ENCODE peak calls at places on chromosomes 13 and 19, in seven cellular contexts. C is lower leg skin; P is ascending aorta; M is lower lobe of right lung; H is coronary artery; E is sigmoid colon; B is CD4-positive, alpha-beta T cell. Q is an unnamed sample.

GRCh38 chr13:63425131-63425530 is 2009.5 kb upstream of the PCDH20 start:
- DNase-seq in H (no peak), C (no peak), B (no peak), E (no peak), M (no peak), P (no peak), Q (no peak)

GRCh38 chr13:75161804-75162203 is 320.2 kb downstream of the TBC1D4 start:
- DNase-seq in C (no peak), P (no peak), M (no peak), E (no peak), H (no peak), B (no peak), Q (no peak)

GRCh38 chr13:43981091-43981490 is 101.4 kb downstream of the LACC1 start:
- DNase-seq in E (no peak), H (no peak), M (no peak), C (no peak), P (no peak), B (no peak), Q (no peak)

GRCh38 chr13:68099616-68100015 is 869.5 kb upstream of the PCDH9 start:
- DNase-seq in M (no peak), E (no peak), B (no peak), H (no peak), C (no peak), P (no peak), Q (no peak)

GRCh38 chr13:44306401-44307192 is 67.0 kb upstream of the SERP2 start:
- DNase-seq in M (no peak), B (no peak), H (peak), E (peak), C (no peak), P (peak), Q (no peak)

GRCh38 chr19:7355151-7355845 is 6.6 kb downstream of the ARHGEF18 start:
- DNase-seq in E (peak), P (no peak), B (no peak), M (no peak), C (no peak), H (no peak), Q (no peak)

GRCh38 chr19:18675779-18676178 is 7.7 kb upstream of the CRTC1 start:
- DNase-seq in P (no peak), H (no peak), M (no peak), B (no peak), C (no peak), E (no peak), Q (no peak)

GRCh38 chr19:38059897-38060296 is 152.9 kb downstream of the SIPA1L3 start:
- DNase-seq in E (no peak), M (no peak), B (no peak), C (no peak), P (no peak), H (no peak), Q (no peak)

GRCh38 chr19:38975214-38975860 is at the start of gene FBXO17:
- DNase-seq in E (peak), B (no peak), C (peak), H (peak), M (peak), P (no peak), Q (no peak)

GRCh38 chr19:2812414-2813234 is 7.0 kb upstream of the ZNF554 start:
- DNase-seq in E (no peak), M (no peak), H (no peak), B (no peak), C (no peak), P (no peak), Q (no peak)

GRCh38 chr13:32261567-32261966 is 53.6 kb downstream of the ZAR1L start:
- DNase-seq in H (peak), E (peak), P (peak), M (no peak), B (no peak), C (peak), Q (peak)

GRCh38 chr13:31073859-31074718 is 87.6 kb downstream of the HSPH1 start:
- DNase-seq in B (no peak), M (no peak), C (no peak), H (no peak), P (no peak), E (no peak), Q (no peak)

GRCh38 chr19:55615553-55616394 is 8.6 kb downstream of the ZNF784 start:
- DNase-seq in B (no peak), E (no peak), M (no peak), H (no peak), P (no peak), C (no peak), Q (no peak)

GRCh38 chr19:2469102-2469914 is 6.6 kb upstream of the GADD45B start:
- DNase-seq in M (no peak), B (no peak), H (no peak), E (no peak), C (no peak), P (no peak), Q (no peak)

GRCh38 chr13:59603646-59604045 is 560.1 kb downstream of the DIAPH3 start:
- DNase-seq in H (no peak), M (no peak), P (no peak), B (no peak), C (no peak), E (no peak), Q (no peak)

GRCh38 chr13:37869756-37870488 is at the start of gene TRPC4:
- DNase-seq in H (peak), C (no peak), M (peak), B (no peak), E (peak), P (no peak), Q (no peak)

GRCh38 chr13:67120872-67121531 is 109.1 kb downstream of the PCDH9 start:
- DNase-seq in H (no peak), C (no peak), B (no peak), E (no peak), P (no peak), M (no peak), Q (no peak)

GRCh38 chr13:39144941-39145533 is 106.8 kb downstream of the NHLRC3 start:
- DNase-seq in P (no peak), C (peak), H (no peak), E (peak), B (no peak), M (no peak), Q (no peak)

GRCh38 chr19:3434630-3435553 is 45.4 kb downstream of the SMIM24 start:
- DNase-seq in H (peak), M (peak), P (peak), C (peak), E (peak), B (peak), Q (peak)

GRCh38 chr13:73000027-73000674 is 58.7 kb upstream of the KLF5 start:
- DNase-seq in M (no peak), P (no peak), C (no peak), B (no peak), E (no peak), H (no peak), Q (no peak)

GRCh38 chr19:18093439-18094161 is 4.0 kb upstream of the MAST3 start:
- DNase-seq in B (no peak), P (no peak), M (no peak), C (no peak), H (no peak), E (no peak), Q (no peak)

GRCh38 chr13:42001580-42001979 is 40.7 kb upstream of the VWA8 start:
- DNase-seq in E (no peak), B (no peak), M (no peak), C (no peak), P (no peak), H (no peak), Q (peak)

GRCh38 chr13:40665754-40666057 is 735 bp downstream of the FOXO1 start:
- DNase-seq in P (no peak), E (no peak), C (no peak), M (no peak), H (no peak), B (peak), Q (no peak)

GRCh38 chr19:1252818-1253513 is 4.6 kb downstream of the MIDN start:
- DNase-seq in H (peak), P (peak), C (peak), E (peak), M (peak), B (peak), Q (no peak)

DNA sequence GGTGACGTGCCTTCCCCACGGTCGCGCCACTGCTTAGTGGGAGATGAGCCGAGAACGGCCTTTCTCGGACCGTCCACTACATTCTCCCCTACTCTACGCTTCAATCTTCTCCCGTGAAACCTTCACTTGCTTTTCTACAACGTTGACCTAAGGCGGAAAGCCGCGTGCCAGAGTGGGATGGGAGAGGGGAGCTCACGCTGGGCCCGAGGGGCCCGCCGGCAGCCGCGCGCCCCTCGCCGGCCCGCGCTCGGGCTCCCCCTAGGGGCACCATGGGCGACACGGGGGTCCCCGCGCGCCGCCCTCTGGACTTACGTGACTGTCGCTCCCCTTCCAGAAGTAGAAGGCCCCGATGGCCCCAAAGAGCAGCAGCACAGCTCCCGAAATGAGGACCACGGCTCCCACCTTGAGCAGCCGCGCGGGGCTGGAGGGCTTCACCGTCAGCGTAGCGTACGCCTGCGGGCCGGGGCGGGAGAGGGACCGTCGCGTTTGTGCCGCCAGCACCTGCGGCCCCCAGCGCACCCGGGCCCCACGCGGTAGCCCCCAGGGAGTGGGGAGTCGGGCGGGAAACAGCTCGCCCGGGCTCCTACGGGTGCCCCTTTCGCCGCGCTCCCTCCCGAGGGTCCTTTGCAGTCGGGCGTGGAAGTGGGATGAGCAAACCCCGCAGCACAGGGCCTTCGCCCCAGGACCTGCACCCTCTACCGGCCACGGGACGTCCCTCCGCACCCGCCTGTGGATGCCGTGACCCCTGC is 727 bp downstream of the CNMD start:
- DNase-seq in P (no peak), M (no peak), B (no peak), C (no peak), H (no peak), E (no peak), Q (no peak)
- TF ChIP-seq CTCF in P (no peak), M (peak), B (peak), C (no peak), H (no peak), E (no peak), Q (no peak)

DNA sequence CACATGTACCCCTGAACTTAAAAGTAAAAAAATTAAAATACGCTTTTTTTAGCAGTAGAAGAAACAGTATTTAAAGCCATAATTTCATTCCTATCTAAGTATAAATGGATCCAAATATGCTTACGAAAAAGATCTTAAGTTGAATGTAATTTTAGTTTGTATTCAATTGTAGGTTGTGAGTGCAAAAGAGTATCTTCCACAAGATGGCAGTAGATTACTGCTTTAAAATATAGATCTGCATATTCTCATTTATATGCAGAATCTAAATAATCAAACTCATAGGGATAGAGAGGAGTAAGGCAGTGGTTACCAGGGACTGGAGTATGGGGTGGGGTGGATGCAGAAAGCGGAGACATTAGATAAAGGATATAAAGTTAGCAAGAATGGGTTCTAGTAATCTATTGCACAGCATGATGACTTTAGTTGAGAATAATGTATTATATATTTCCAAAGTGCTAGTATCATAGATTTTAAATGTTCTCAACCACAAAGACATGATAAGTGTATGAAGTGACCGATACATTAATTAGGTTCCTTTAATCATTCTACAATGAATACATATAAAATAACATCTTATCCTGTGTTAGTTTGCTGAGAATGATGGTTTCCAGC is 14.2 kb downstream of the OR7A17 start:
- DNase-seq in C (no peak), B (no peak), P (no peak), M (no peak), H (no peak), E (no peak), Q (no peak)
- TF ChIP-seq CTCF in C (no peak), B (peak), P (no peak), M (peak), H (no peak), E (no peak), Q (no peak)

GRCh38 chr19:4553092-4553695 is 6.3 kb downstream of the SEMA6B start:
- DNase-seq in E (no peak), P (no peak), M (no peak), B (no peak), H (no peak), C (no peak), Q (no peak)

GRCh38 chr19:4556574-4557185 is 2.8 kb downstream of the SEMA6B start:
- DNase-seq in H (no peak), P (no peak), E (no peak), C (no peak), B (peak), M (no peak), Q (no peak)

GRCh38 chr19:4553775-4554174 is 5.7 kb downstream of the SEMA6B start:
- DNase-seq in P (no peak), C (no peak), H (no peak), E (no peak), M (no peak), B (no peak), Q (no peak)

GRCh38 chr19:4555657-4556561 is 3.6 kb downstream of the SEMA6B start:
- DNase-seq in H (no peak), C (no peak), E (no peak), B (no peak), P (no peak), M (no peak), Q (no peak)

DNA sequence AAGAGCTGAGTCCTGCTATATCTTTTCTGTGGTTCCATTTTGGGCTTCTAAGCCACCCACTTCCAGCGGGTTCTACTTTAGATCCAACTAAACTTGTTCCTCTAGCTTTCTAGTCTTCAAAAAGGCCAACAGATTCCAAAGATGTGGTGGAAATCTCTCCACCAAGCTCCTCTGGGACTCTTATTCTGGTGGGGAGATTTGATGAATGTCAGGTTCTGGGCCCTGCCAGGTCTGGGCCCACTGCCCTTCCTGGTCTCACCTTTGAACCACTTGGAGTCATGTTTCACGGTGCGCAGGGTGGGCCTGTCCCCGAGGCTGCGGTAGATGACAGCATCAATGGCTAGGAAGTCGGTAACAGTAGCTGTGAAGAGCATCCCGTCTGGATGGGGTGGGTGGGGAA is 4.8 kb downstream of the SEMA6B start:
- DNase-seq in B (no peak), C (no peak), H (no peak), E (no peak), M (no peak), P (no peak), Q (no peak)
- TF ChIP-seq CTCF in B (no peak), C (no peak), H (no peak), E (no peak), M (no peak), P (no peak), Q (no peak)

DNA sequence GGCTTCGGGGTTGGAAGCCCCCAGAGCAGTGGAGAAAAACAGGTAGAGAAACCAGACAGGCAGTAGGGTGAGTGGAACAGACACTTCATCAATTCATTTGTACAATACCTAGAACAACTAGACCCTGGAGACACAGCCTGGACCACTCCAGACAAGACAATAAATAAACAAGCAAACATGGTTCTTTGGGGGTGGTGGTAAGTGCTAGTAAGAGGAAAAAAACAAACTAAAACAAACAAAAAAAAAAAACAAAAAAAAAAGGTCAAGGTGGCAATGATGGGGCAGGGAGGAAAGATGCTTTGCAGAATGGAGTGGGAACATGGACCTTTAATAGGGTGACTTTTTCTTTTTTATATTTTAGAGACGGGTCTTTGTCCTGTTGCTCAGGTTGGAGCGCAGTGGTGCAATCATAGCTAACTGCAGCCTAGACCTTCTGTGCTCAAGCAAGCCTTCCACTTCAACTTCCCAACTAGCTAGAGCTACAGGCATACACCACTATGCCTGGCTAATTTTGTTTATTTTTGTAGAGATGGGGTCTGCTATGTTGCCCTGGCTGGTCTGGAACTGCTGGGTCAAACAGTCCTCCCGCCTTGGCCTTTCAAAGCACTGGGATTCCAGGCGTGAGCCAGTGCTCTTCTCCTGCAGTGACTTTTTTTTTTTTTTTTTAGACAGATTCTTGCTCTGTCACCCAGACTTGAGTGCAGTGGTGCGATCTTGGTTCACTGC is 3.1 kb downstream of the JUNB start:
- DNase-seq in B (no peak), E (no peak), M (no peak), C (no peak), H (peak), P (no peak), Q (no peak)
- TF ChIP-seq CTCF in B (no peak), E (no peak), M (no peak), C (no peak), H (no peak), P (no peak), Q (no peak)

GRCh38 chr13:83377486-83377885 is 504.8 kb downstream of the SLITRK1 start:
- DNase-seq in E (no peak), B (no peak), P (no peak), H (no peak), C (no peak), M (no peak), Q (no peak)

DNA sequence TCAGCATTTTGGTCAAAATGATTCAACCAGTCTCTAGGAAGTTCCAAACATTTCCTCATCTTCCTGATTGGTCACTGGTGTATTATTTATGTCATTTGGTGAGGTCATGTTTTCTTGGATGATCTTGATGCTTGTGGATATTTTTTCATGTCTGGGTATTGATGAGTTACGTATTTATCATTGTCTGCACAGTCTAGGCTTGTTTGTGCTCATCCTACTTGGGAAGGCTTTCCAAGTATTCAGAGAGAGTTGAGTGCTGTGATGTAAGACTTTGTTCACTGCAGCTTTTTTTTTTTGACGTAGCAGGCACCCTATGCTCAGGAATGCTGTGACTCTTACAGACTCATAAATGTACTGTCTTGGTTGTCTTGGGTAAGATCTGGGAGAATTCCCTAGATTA is 509.5 kb downstream of the SLITRK1 start:
- DNase-seq in C (no peak), H (no peak), B (no peak), P (no peak), M (no peak), E (no peak), Q (no peak)
- TF ChIP-seq CTCF in C (no peak), H (no peak), B (no peak), P (no peak), M (no peak), E (no peak), Q (no peak)

GRCh38 chr19:48645652-48646191 is at the start of gene CA11:
- DNase-seq in H (no peak), M (no peak), C (no peak), P (no peak), B (no peak), E (no peak), Q (no peak)

GRCh38 chr19:48648134-48648533 is 2.1 kb upstream of the CA11 start:
- DNase-seq in B (no peak), P (no peak), E (no peak), C (no peak), H (no peak), M (no peak), Q (no peak)

GRCh38 chr19:48646912-48647216 is 877 bp upstream of the CA11 start:
- DNase-seq in P (no peak), E (no peak), C (no peak), M (no peak), H (no peak), B (no peak), Q (no peak)

GRCh38 chr19:48644839-48645651 is 942 bp downstream of the CA11 start:
- DNase-seq in C (peak), H (peak), P (no peak), B (peak), E (peak), M (peak), Q (peak)

GRCh38 chr19:48646192-48646911 is 365 bp upstream of the CA11 start:
- DNase-seq in C (no peak), P (peak), E (peak), M (peak), B (peak), H (peak), Q (peak)
- TF ChIP-seq CTCF in C (no peak), P (peak), E (peak), M (peak), B (peak), H (peak), Q (peak)

DNA sequence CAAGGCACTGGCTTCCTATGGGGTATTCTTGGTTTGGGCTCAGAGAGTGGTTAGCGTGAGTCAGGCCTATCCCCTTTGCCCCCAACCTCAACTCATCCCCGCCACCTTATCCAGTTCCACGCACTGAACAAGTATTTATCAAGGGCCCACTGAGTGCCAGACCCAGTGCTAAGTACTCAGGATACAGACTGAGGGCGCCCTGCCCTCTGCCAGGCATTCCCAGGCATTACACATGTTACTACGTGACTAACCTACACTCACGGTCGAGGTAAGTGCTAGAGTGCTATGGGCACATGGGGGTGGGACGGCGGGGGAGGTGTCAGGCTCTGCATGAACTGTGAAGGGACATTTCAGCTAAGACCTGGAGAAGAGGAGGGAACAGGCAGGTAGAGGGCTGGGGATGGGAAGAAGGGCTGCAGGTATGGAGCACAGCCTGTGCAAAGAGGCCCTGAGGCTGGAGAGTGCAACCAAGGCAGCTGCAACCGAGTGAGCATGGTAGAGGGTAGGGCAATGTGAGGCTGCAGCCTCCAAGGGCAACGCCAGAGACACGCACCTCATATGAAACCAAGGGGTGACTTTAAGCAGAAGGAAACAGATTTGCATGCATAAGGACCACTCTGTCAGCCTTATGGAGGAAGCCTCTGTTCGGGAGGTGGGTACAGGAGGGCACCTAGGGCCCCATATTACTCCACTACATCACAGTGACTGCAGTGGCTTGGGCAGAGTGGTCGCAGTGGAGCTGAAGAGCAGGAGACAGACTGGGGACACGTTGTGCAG is 22.5 kb downstream of the DHRS12 start:
- DNase-seq in M (no peak), P (no peak), E (no peak), B (no peak), H (no peak), C (no peak), Q (no peak)
- TF ChIP-seq CTCF in M (peak), P (no peak), E (no peak), B (no peak), H (no peak), C (no peak), Q (no peak)